ENCODE peak calls at places on chromosomes 4 and X, in six cellular contexts. F is cardiac fibroblast, G is hepatocyte, B is suprapubic skin, Q is ovary, W is psoas muscle. O is an unnamed sample.

GRCh38 chr4:118682928-118683327 is 2.3 kb upstream of the METTL14 start:
- DNase-seq in G (peak; percentile 11), B (no peak), F (peak; percentile 60), W (no peak), Q (no peak), O (peak; percentile 75)

GRCh38 chr4:169311643-169312365 is 41.0 kb upstream of the SH3RF1 start:
- DNase-seq in W (no peak), B (no peak), F (peak; percentile 83), Q (no peak), G (peak; percentile 71), O (no peak)

GRCh38 chr4:71026086-71026485 is 32.6 kb downstream of the DCK start:
- DNase-seq in F (peak; percentile 88), G (peak; percentile 47), B (no peak), Q (no peak), W (no peak), O (peak; percentile 82)

GRCh38 chr4:84568496-84568895 is 14.4 kb upstream of the CDS1 start:
- DNase-seq in F (peak; percentile 27), G (no peak), Q (no peak), B (no peak), W (no peak), O (no peak)

GRCh38 chrX:25536307-25536970 is 520.7 kb upstream of the ARX start:
- DNase-seq in W (no peak), G (no peak), F (no peak), Q (no peak), B (no peak), O (no peak)

GRCh38 chr4:88735554-88735953 is 37.9 kb upstream of the NAP1L5 start:
- DNase-seq in B (no peak), G (no peak), W (no peak), F (peak; percentile 31), Q (no peak), O (peak; percentile 16)

GRCh38 chr4:168795346-168795745 is 214.7 kb downstream of the CBR4 start:
- DNase-seq in G (no peak), B (no peak), Q (no peak), W (no peak), F (no peak), O (no peak)

GRCh38 chr4:73131281-73131680 is 61.8 kb upstream of the COX18 start:
- DNase-seq in Q (no peak), F (no peak), B (no peak), W (no peak), G (no peak), O (no peak)

GRCh38 chr4:13966241-13967195 is 339.0 kb upstream of the BOD1L1 start:
- DNase-seq in G (no peak), W (no peak), F (peak; percentile 85), Q (no peak), B (no peak), O (peak; percentile 94)

GRCh38 chrX:129823115-129823514 is 20.6 kb downstream of the ZDHHC9 start:
- DNase-seq in W (no peak), G (peak; percentile 56), Q (peak; percentile 12), F (peak; percentile 52), B (no peak), O (no peak)

GRCh38 chr4:143397887-143398286 is 61.2 kb downstream of the GAB1 start:
- DNase-seq in G (no peak), W (no peak), F (no peak), Q (no peak), B (no peak), O (no peak)

GRCh38 chr4:65482410-65482809 is 187.9 kb downstream of the EPHA5 start:
- DNase-seq in Q (no peak), G (no peak), B (no peak), F (peak; percentile 69), W (no peak), O (no peak)

GRCh38 chr4:74096265-74096980 is 2.6 kb downstream of the CXCL2 start:
- DNase-seq in Q (no peak), W (no peak), F (peak; percentile 74), G (peak; percentile 24), B (no peak), O (no peak)

GRCh38 chr4:6319530-6320150 is 50.0 kb downstream of the WFS1 start:
- DNase-seq in G (no peak), F (no peak), Q (no peak), B (no peak), W (no peak), O (no peak)

GRCh38 chrX:11329016-11329415 is 35.8 kb downstream of the AMELX start:
- DNase-seq in Q (no peak), B (no peak), G (no peak), F (peak; percentile 33), W (no peak), O (no peak)

GRCh38 chrX:124274438-124275166 is 57.9 kb upstream of the TEX13D start:
- DNase-seq in W (no peak), B (no peak), G (no peak), Q (no peak), F (no peak), O (peak; percentile 0)

DNA sequence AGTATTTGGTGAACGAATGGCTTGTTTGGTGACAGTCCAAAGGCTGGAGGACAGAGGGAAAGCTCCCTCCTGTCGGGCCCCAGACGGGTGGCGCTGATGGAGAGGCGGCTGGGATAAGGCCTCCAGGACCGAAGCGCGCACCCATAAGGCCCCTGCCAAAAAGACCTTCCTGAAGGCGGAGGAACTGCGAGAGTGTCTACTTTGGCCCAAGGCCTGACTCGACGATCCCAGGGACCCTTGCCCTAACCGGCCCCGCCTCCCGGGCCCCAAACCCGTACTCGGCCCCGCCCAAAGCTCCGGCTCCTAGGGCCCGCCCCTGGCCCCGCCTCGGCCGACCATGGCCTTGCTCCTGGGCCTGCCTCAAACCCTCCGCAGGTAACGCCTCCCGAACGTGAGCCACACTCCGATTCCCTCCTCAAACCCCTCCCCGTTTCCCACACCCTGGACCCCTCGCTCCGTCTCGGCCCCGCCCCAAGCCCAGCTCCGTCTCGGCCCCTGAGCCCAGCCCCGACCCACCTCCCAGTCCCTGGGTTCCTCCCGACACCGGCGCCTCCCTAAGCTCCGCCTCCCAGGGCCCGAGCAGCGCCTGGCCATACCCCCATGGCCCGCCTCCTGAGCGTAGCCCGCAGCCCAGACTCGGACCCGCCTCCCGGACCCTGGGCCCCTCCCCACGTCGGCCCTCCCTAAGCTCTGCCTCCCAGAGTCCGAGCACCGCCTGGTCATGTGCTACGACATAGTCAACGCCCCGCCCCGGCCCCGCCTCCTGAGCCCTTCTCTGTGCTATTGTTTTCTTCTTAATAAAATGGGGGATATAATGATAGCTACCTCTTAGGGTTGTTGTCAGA is 90.0 kb upstream of the DRD5 start:
- DNase-seq in Q (peak; percentile 96), G (peak; percentile 98), W (peak; percentile 94), B (peak; percentile 98), F (peak; percentile 72), O (peak; percentile 88)
- H3K4me3 ChIP-seq in Q (peak overlapping the region; percentile 67), G (peak overlapping the region; percentile 36), W (peak overlapping the region; percentile 70), B (peak overlapping the region; percentile 65), F (peak overlapping the region; percentile 47), O (peak overlapping the region; percentile 62)

GRCh38 chr4:62644372-62644771 is 1444.2 kb downstream of the ADGRL3 start:
- DNase-seq in W (no peak), B (no peak), G (peak; percentile 19), F (peak; percentile 62), Q (no peak), O (no peak)
- TF ChIP-seq CTCF in W (peak; percentile 11), B (no peak), G (peak; percentile 36), F (peak; percentile 18), Q (no peak), O (no peak)

DNA sequence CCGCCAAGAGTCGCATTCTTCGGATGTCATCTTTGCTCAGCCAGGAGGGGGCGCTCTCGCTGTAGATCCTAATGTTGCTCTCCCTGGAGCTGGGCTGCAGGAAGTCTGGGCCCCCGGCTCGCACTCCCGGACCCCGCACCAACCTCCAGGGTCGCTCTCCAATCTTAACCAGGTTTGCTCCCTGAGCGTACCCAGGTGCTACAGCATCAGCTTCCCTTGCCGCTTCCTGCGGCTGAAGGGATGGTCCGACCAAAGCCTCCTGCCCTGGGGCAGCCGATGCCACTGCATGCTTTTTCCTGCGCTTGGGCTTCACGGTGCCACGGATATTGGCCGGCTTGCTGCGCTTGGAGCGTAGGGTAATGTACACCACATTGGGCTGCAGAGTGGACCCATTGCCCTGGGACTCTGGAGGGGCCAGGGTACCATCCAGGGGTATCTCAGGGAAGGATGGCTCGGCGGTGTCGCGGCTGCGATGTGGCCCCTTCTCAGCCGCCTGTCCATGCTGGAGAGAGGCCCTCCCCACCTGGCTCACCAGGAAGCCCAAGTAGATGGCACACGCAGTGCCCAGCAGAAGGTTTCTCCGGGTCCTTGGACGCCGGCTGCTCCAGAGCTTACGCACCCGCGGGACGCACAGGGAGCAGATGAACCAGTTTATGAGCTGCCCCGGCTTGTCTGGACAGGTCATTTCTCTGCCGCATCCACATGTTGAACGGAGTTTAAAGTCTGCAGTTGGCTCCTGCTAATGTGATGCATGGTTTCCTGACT is 2.0 kb downstream of the GASK1B start:
- DNase-seq in G (peak; percentile 81), W (peak; percentile 74), Q (peak; percentile 76), B (peak; percentile 81), F (peak; percentile 73), O (peak; percentile 80)
- H3K4me3 ChIP-seq in G (peak overlapping the region; percentile 30), W (peak overlapping the region; percentile 65), Q (peak overlapping the region; percentile 61), B (peak overlapping the region; percentile 51), F (peak overlapping the region; percentile 64), O (peak overlapping the region; percentile 44)

GRCh38 chrX:48998391-48998790 is 3.7 kb downstream of the GRIPAP1 start:
- DNase-seq in B (no peak), F (peak; percentile 0), W (no peak), G (no peak), Q (no peak), O (no peak)
- TF ChIP-seq CTCF in B (no peak), F (no peak), W (no peak), G (no peak), Q (no peak), O (no peak)

DNA sequence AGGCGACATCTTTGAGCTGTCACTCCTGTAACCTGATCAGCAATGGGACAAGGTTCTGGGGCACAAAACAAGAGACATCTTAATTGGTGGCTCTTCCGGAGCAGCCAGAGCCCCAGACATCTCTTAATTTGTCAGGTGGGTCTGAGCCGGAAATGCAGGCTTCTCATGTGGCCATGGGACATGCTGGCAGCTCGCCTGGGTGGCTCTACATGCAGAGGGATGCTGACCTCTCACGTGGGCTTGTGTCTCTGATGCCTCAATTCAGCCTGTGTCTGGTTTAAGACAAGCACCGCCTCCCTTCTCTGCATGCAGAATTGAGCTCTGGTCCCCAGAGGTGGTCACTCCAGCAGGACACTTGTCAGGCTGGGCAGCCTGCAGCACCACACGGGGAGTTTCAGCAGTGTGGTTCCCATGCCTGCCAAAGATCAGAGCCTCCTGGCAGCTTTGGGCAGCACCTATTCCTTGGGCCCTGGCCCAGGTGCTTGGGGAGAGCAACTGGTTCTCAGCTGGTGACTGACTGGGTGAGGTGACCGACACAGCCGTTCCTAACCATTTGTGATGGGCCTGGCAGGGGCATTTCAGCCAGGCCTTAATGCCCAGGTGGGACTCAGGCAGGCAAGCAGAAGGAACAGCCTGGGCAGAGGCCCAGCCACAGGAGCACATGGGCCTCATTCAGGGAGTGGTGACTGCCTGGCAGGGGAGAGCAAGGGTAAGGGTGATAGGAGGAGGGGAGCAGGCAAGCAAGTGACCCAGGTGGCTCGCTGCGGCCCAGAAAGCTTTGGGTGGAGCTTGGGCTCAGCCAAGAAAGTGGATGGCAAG is 53.4 kb downstream of the HMX1 start:
- DNase-seq in B (peak; percentile 60), G (no peak), Q (no peak), W (no peak), F (no peak), O (no peak)
- H3K4me3 ChIP-seq in B (no peak overlapping the region), G (no peak overlapping the region), Q (no peak overlapping the region), W (no peak overlapping the region), F (no peak overlapping the region), O (no peak overlapping the region)

O was measured in foreskin fibroblast.